ENCODE peak calls at places on chromosomes 1 and 21, in eight cellular contexts. J is A549; A is AG09309; M is CD8-positive, alpha-beta T cell; O is GM13976; E is lung microvascular endothelial cell; S is adipocyte; R is A172. U is an unnamed sample.

GRCh38 chr1:59903136-59903754 is 23.3 kb downstream of the CYP2J2 start:
- DNase-seq in J (peak; percentile 22), A (no peak), M (no peak), O (peak; percentile 24), E (peak; percentile 26), S (no peak), R (peak; percentile 16), U (peak; percentile 61)

GRCh38 chr21:43323244-43324005 is 103.5 kb downstream of the SIK1 start:
- DNase-seq in J (no peak), A (no peak), M (no peak), O (no peak), E (no peak), S (no peak), R (no peak), U (no peak)

GRCh38 chr1:81880781-81881180 is 80.0 kb downstream of the ADGRL2 start:
- DNase-seq in J (no peak), A (no peak), M (no peak), O (no peak), E (no peak), S (no peak), R (no peak), U (no peak)

GRCh38 chr1:16442273-16442672 is 1.7 kb downstream of the NECAP2 start:
- DNase-seq in J (no peak), A (no peak), M (no peak), O (no peak), E (no peak), S (no peak), R (no peak), U (no peak)

GRCh38 chr1:219926363-219926998 is 1.9 kb downstream of the SLC30A10 start:
- DNase-seq in J (no peak), A (no peak), M (no peak), O (no peak), E (no peak), S (no peak), R (no peak), U (no peak)

GRCh38 chr1:53346007-53346813 is 18.3 kb upstream of the LRP8 start:
- DNase-seq in J (no peak), A (no peak), M (no peak), O (no peak), E (no peak), S (no peak), R (no peak), U (no peak)

GRCh38 chr1:221741364-221741970 is 422 bp downstream of the DUSP10 start:
- DNase-seq in J (no peak), A (no peak), M (peak; percentile 30), O (no peak), E (no peak), S (peak; percentile 70), R (peak; percentile 32), U (no peak)

GRCh38 chr21:38807481-38807880 is 1.8 kb downstream of the ETS2 start:
- DNase-seq in J (no peak), A (no peak), M (no peak), O (no peak), E (peak; percentile 49), S (peak; percentile 52), R (no peak), U (no peak)

GRCh38 chr1:6802893-6803292 is 17.6 kb downstream of the CAMTA1 start:
- DNase-seq in J (no peak), A (no peak), M (no peak), O (no peak), E (no peak), S (no peak), R (no peak), U (no peak)

GRCh38 chr1:58783090-58783992 is 506 bp downstream of the JUN start:
- DNase-seq in J (peak; percentile 39), A (no peak), M (peak; percentile 55), O (peak; percentile 43), E (peak; percentile 62), S (peak; percentile 74), R (no peak), U (peak; percentile 30)

GRCh38 chr1:174021611-174022079 is 512 bp downstream of the RC3H1 start:
- DNase-seq in J (peak; percentile 59), A (no peak), M (peak; percentile 38), O (peak; percentile 47), E (peak; percentile 58), S (peak; percentile 76), R (peak; percentile 42), U (peak; percentile 39)

GRCh38 chr21:31743712-31744111 is 11.8 kb upstream of the SCAF4 start:
- DNase-seq in J (no peak), A (no peak), M (no peak), O (no peak), E (no peak), S (no peak), R (no peak), U (no peak)

GRCh38 chr21:33856893-33857527 is 58.6 kb downstream of the ATP5PO start:
- DNase-seq in J (no peak), A (no peak), M (no peak), O (no peak), E (no peak), S (no peak), R (no peak), U (no peak)

GRCh38 chr21:42060166-42060565 is 11.0 kb upstream of the UMODL1 start:
- DNase-seq in J (no peak), A (no peak), M (no peak), O (no peak), E (no peak), S (no peak), R (no peak), U (no peak)

GRCh38 chr1:47522890-47523811 is 85.3 kb downstream of the FOXD2 start:
- DNase-seq in J (no peak), A (no peak), M (no peak), O (no peak), E (peak; percentile 18), S (no peak), R (no peak), U (no peak)

GRCh38 chr1:19872190-19872589 is 10.0 kb upstream of the OTUD3 start:
- DNase-seq in J (peak; percentile 40), A (no peak), M (no peak), O (no peak), E (no peak), S (no peak), R (no peak), U (peak; percentile 40)

GRCh38 chr1:179061360-179062282 is 20.2 kb upstream of the TOR3A start:
- DNase-seq in J (peak; percentile 61), A (no peak), M (no peak), O (no peak), E (no peak), S (no peak), R (peak; percentile 53), U (no peak)

GRCh38 chr1:204465469-204466415 is 28.9 kb downstream of the PIK3C2B start:
- DNase-seq in J (no peak), A (no peak), M (no peak), O (peak; percentile 86), E (no peak), S (no peak), R (no peak), U (peak; percentile 7)

GRCh38 chr1:213669964-213670691 is 317.6 kb upstream of the PROX1 start:
- DNase-seq in J (no peak), A (no peak), M (peak; percentile 29), O (no peak), E (no peak), S (no peak), R (no peak), U (no peak)

GRCh38 chr1:116254776-116255175 is 118.3 kb upstream of the ATP1A1 start:
- DNase-seq in J (no peak), A (no peak), M (no peak), O (no peak), E (no peak), S (no peak), R (no peak), U (peak; percentile 43)

GRCh38 chr1:246798606-246799496 is 74.6 kb downstream of the SCCPDH start:
- DNase-seq in J (no peak), A (no peak), M (no peak), O (no peak), E (no peak), S (no peak), R (no peak), U (no peak)

GRCh38 chr1:180615493-180616290 is 16.1 kb upstream of the XPR1 start:
- DNase-seq in J (no peak), A (no peak), M (no peak), O (no peak), E (no peak), S (no peak), R (no peak), U (no peak)

GRCh38 chr1:215704089-215704860 is 137.2 kb downstream of the KCTD3 start:
- DNase-seq in J (no peak), A (no peak), M (no peak), O (peak; percentile 13), E (no peak), S (peak; percentile 76), R (peak; percentile 13), U (no peak)

GRCh38 chr1:157968951-157969350 is 24.5 kb upstream of the KIRREL1 start:
- DNase-seq in J (peak; percentile 37), A (peak; percentile 87), M (no peak), O (no peak), E (peak; percentile 17), S (peak; percentile 72), R (peak; percentile 80), U (no peak)

GRCh38 chr1:160137216-160137862 is 14.1 kb upstream of the ATP1A4 start:
- DNase-seq in J (no peak), A (no peak), M (no peak), O (no peak), E (no peak), S (no peak), R (no peak), U (no peak)

GRCh38 chr21:30710499-30710898 is 8.1 kb downstream of the KRTAP21-3 start:
- DNase-seq in J (no peak), A (no peak), M (no peak), O (no peak), E (no peak), S (no peak), R (no peak), U (peak; percentile 5)

GRCh38 chr1:29706936-29707335 is 470.6 kb downstream of the PTPRU start:
- DNase-seq in J (peak; percentile 54), A (no peak), M (no peak), O (peak; percentile 88), E (peak; percentile 46), S (peak; percentile 67), R (peak; percentile 25), U (peak; percentile 51)

GRCh38 chr1:24191860-24192259 is 4.8 kb upstream of the IFNLR1 start:
- DNase-seq in J (peak; percentile 77), A (no peak), M (no peak), O (peak; percentile 72), E (no peak), S (peak; percentile 40), R (peak; percentile 64), U (peak; percentile 60)

GRCh38 chr1:39453603-39454002 is 37.8 kb upstream of the BMP8A start:
- DNase-seq in J (no peak), A (no peak), M (no peak), O (no peak), E (peak; percentile 51), S (no peak), R (peak; percentile 22), U (no peak)

GRCh38 chr1:27031235-27032118 is 18.8 kb upstream of the TENT5B start:
- DNase-seq in J (no peak), A (no peak), M (no peak), O (no peak), E (peak; percentile 83), S (peak; percentile 56), R (peak; percentile 80), U (no peak)

GRCh38 chr1:153539395-153540093 is 1.2 kb downstream of the S100A5 start:
- DNase-seq in J (no peak), A (no peak), M (no peak), O (no peak), E (no peak), S (no peak), R (no peak), U (no peak)

GRCh38 chr1:94004924-94005323 is 95.7 kb upstream of the GCLM start:
- DNase-seq in J (no peak), A (no peak), M (no peak), O (no peak), E (no peak), S (no peak), R (no peak), U (no peak)

GRCh38 chr1:192489748-192490147 is 85.8 kb upstream of the RGS1 start:
- DNase-seq in J (peak; percentile 72), A (peak; percentile 84), M (peak; percentile 45), O (peak; percentile 11), E (peak; percentile 93), S (peak; percentile 83), R (peak; percentile 30), U (peak; percentile 35)

GRCh38 chr1:180527270-180527669 is 24.9 kb upstream of the ACBD6 start:
- DNase-seq in J (peak; percentile 36), A (no peak), M (no peak), O (no peak), E (peak; percentile 33), S (peak; percentile 28), R (peak; percentile 72), U (no peak)